ENCODE peak calls at places on chromosome 15, in nine cellular contexts. C is body of pancreas, D is thoracic aorta, L is fibroblast of lung, N is retinal pigment epithelial cell, A is neural crest cell, Z is Calu3, P is fibroblast of the aortic adventitia, H is brain microvascular endothelial cell. J is an unnamed sample.

GRCh38 chr15:93485922-93486327 is 396.9 kb upstream of the RGMA start:
- DNase-seq in N (no peak), C (peak; percentile 77), Z (no peak), P (peak; percentile 11), A (no peak), D (no peak), H (no peak), L (peak; percentile 67), J (no peak)

GRCh38 chr15:88745075-88745474 is 58.2 kb upstream of the ACAN start:
- DNase-seq in H (no peak), D (no peak), L (no peak), Z (no peak), P (peak; percentile 14), A (no peak), C (no peak), N (no peak), J (no peak)

GRCh38 chr15:31489281-31489680 is 162.6 kb downstream of the KLF13 start:
- DNase-seq in L (no peak), Z (no peak), P (no peak), N (no peak), C (no peak), A (no peak), D (no peak), H (no peak), J (no peak)

GRCh38 chr15:39963806-39964205 is 29.9 kb downstream of the EIF2AK4 start:
- DNase-seq in H (no peak), P (no peak), A (no peak), C (no peak), D (no peak), Z (no peak), N (no peak), L (no peak), J (no peak)

GRCh38 chr15:66483131-66483566 is 14.4 kb downstream of the SNAPC5 start:
- DNase-seq in H (no peak), C (peak; percentile 70), D (no peak), N (no peak), L (peak; percentile 77), P (peak; percentile 24), A (no peak), Z (peak; percentile 90), J (no peak)

GRCh38 chr15:77804210-77804609 is 171.5 kb upstream of the LINGO1 start:
- DNase-seq in L (no peak), N (peak; percentile 2), C (no peak), H (no peak), A (no peak), P (no peak), Z (no peak), D (no peak), J (no peak)

GRCh38 chr15:85625856-85626255 is 168.9 kb downstream of the KLHL25 start:
- DNase-seq in P (peak; percentile 81), C (no peak), A (no peak), N (no peak), H (no peak), Z (no peak), L (peak; percentile 94), D (no peak), J (no peak)

GRCh38 chr15:25543156-25543555 is 104.3 kb upstream of the UBE3A start:
- DNase-seq in D (peak; percentile 54), C (peak; percentile 18), Z (no peak), N (peak; percentile 22), H (no peak), P (peak; percentile 65), A (no peak), L (peak; percentile 64), J (peak; percentile 42)

GRCh38 chr15:36517758-36518157 is 61.7 kb upstream of the CDIN1 start:
- DNase-seq in Z (no peak), D (no peak), N (no peak), C (no peak), H (no peak), P (no peak), A (no peak), L (no peak), J (no peak)

GRCh38 chr15:40770147-40770721 is 454 bp downstream of the C15orf62 start:
- DNase-seq in P (no peak), Z (no peak), C (no peak), A (no peak), H (no peak), N (no peak), L (no peak), D (no peak), J (no peak)

GRCh38 chr15:62953496-62953895 is 89.1 kb upstream of the TPM1 start:
- DNase-seq in H (no peak), L (no peak), C (no peak), D (no peak), A (no peak), P (no peak), N (no peak), Z (no peak), J (no peak)

GRCh38 chr15:63019539-63020109 is 22.9 kb upstream of the TPM1 start:
- DNase-seq in C (peak; percentile 36), P (peak; percentile 84), N (no peak), D (no peak), Z (peak; percentile 88), H (peak; percentile 93), L (peak; percentile 95), A (no peak), J (no peak)

GRCh38 chr15:40266828-40267304 is 16.0 kb downstream of the ANKRD63 start:
- DNase-seq in Z (peak; percentile 77), D (peak; percentile 51), C (no peak), N (peak; percentile 96), A (no peak), H (peak; percentile 96), L (peak; percentile 96), P (peak; percentile 92), J (no peak)

GRCh38 chr15:36731025-36731424 is 151.6 kb downstream of the CDIN1 start:
- DNase-seq in C (no peak), N (no peak), L (no peak), Z (no peak), D (no peak), P (no peak), A (no peak), H (no peak), J (no peak)

GRCh38 chr15:39403674-39404117 is 177.2 kb upstream of the THBS1 start:
- DNase-seq in N (peak; percentile 87), A (no peak), C (no peak), P (peak; percentile 73), D (no peak), H (peak; percentile 82), Z (peak; percentile 20), L (peak; percentile 87), J (no peak)

GRCh38 chr15:35444557-35445204 is 101.3 kb downstream of the DPH6 start:
- DNase-seq in D (no peak), N (no peak), L (peak; percentile 52), P (peak; percentile 74), H (peak; percentile 47), A (no peak), Z (no peak), C (no peak), J (no peak)

GRCh38 chr15:69524296-69524695 is 71.7 kb downstream of the RPLP1 start:
- DNase-seq in C (no peak), D (no peak), P (no peak), L (no peak), H (no peak), Z (no peak), N (no peak), A (no peak), J (no peak)

DNA sequence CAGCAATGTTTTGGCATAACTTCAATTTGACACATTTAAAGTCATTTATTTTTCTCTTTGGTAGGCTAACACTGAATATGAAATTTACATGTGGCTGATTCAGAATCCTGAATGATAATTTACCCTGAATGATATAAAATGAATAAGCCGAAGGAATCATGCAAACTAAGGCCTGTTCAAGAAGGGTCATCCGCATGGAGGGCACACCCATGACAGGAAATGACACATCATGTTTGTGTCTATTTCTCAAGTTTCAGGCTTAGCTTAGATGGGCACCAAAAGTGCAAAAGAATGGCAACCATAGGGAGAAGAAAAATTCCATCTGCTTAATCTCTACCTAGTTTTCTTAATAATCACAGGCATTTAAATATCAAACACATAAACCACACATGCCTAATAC is 141.5 kb downstream of the DUT start:
- DNase-seq in C (no peak), N (no peak), Z (no peak), H (peak; percentile 53), A (no peak), L (peak; percentile 51), P (peak; percentile 64), D (no peak), J (no peak)
- TF ChIP-seq CTCF in C (no peak), N (no peak), Z (no peak), H (no peak), A (no peak), L (no peak), P (no peak), D (no peak), J (no peak)

DNA sequence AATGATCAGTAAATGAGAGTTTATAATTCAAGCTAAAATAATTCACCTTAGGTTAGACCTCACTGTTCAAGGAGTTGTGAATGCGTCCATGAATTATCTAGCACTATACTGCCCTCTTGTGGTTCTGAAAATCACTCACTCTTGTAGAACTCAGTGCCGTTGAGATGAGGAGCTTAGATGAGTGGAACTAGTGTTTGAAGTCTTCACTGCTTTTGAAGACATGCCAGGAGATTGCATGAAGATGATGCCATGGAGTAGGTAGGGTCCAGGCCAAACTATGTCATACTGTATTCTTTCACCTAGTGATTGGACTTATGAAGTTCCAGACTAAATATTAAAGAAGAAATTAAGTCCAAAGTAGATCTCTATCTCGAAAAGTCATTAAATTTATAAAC is 28.8 kb downstream of the LYSMD4 start:
- DNase-seq in N (peak; percentile 53), P (peak; percentile 93), D (no peak), C (peak; percentile 34), L (peak; percentile 80), H (peak; percentile 87), Z (peak; percentile 64), A (peak; percentile 30), J (no peak)
- TF ChIP-seq CTCF in N (peak; percentile 72), P (peak; percentile 73), D (peak; percentile 70), C (peak; percentile 70), L (peak; percentile 76), H (peak; percentile 66), Z (no peak), A (peak; percentile 82), J (peak; percentile 78)

GRCh38 chr15:75202251-75203016 is 752 bp downstream of the C15orf39 start:
- DNase-seq in L (peak; percentile 61), D (peak; percentile 42), Z (peak; percentile 83), P (peak; percentile 73), C (peak; percentile 79), H (peak; percentile 48), N (no peak), A (peak; percentile 35), J (peak; percentile 70)
- TF ChIP-seq CTCF in L (peak; percentile 2), D (peak; percentile 6), Z (no peak), P (peak; percentile 6), C (peak; percentile 6), H (peak; percentile 3), N (no peak), A (peak; percentile 37), J (peak; percentile 25)

DNA sequence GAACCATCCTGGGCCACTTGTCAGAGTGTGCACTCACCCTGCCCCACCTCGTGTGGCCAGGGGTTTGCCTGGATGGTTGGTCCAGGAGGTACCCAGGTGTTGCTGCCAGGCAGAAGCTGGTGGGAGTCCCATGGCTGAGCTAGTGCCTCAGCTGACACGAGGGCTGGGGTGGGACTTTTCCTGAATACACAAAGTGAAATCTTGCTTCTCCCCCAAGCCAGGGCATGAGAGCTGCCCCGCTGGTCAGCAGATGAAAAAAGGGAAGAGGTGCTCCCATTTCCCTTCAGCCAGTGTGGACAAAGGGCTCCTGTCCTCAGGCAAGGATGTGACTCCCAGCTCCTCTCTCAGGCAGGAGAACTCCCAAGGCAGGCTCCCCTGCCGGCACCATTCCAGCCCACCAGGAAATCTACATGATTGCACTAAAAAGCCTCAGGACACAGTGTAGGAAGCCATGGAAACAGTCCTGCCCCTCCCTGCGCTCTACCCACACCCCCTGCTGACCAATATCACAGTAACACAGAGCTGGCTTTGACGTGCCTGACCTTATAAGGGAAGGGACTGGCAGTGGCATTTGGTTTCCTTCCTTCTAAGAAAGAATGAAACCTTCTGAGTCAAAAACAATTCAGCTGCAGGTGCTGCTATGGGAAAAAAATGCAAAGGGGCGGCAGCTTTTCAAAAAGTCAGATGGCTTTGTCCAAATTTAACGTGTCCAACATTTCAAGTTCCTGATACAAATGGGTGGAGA is 33.9 kb downstream of the MYO5C start:
- DNase-seq in C (peak; percentile 49), D (peak; percentile 45), N (peak; percentile 89), H (peak; percentile 80), Z (peak; percentile 87), A (peak; percentile 52), P (peak; percentile 67), L (peak; percentile 92), J (no peak)
- TF ChIP-seq CTCF in C (no peak), D (no peak), N (peak; percentile 23), H (peak; percentile 40), Z (no peak), A (peak; percentile 36), P (peak; percentile 26), L (no peak), J (no peak)

J was measured in mesothelial cell of epicardium.